ENCODE peak calls at places on chromosomes 1 and 21, in six cellular contexts. D is cardiac fibroblast, E is myocyte, T is iPS-NIHi11, O is NCI-H748 treated with DMSO at 0.1 percent for 48 hours, Y is A172. P is an unnamed sample.

GRCh38 chr1:176241385-176242015 is 34.4 kb upstream of the COP1 start:
- DNase-seq in O (no peak), T (no peak), E (peak; percentile 11), Y (peak; percentile 76), D (peak; percentile 94), P (peak; percentile 36)

GRCh38 chr1:93591833-93592635 is 89.6 kb downstream of the BCAR3 start:
- DNase-seq in O (peak; percentile 80), Y (no peak), T (peak; percentile 64), E (peak; percentile 45), D (no peak), P (no peak)

GRCh38 chr21:41581592-41582228 is 73.8 kb upstream of the TMPRSS2 start:
- DNase-seq in Y (no peak), O (no peak), E (no peak), D (no peak), T (no peak), P (no peak)

GRCh38 chr1:93080424-93080823 is 1.3 kb downstream of the MTF2 start:
- DNase-seq in T (peak; percentile 23), E (peak; percentile 53), D (peak; percentile 87), Y (peak; percentile 46), O (peak; percentile 39), P (peak; percentile 76)

GRCh38 chr1:205792481-205792881 is 17.2 kb upstream of the RAB29 start:
- DNase-seq in Y (no peak), T (no peak), E (peak; percentile 76), D (no peak), O (no peak), P (no peak)

GRCh38 chr1:111705841-111706240 is 33.4 kb downstream of the INKA2 start:
- DNase-seq in O (no peak), T (no peak), Y (no peak), E (no peak), D (no peak), P (peak; percentile 36)

GRCh38 chr21:38267136-38267535 is 10.3 kb downstream of the KCNJ15 start:
- DNase-seq in D (peak; percentile 59), Y (peak; percentile 33), O (no peak), T (no peak), E (no peak), P (no peak)

GRCh38 chr1:46528297-46528955 is 23.0 kb downstream of the KNCN start:
- DNase-seq in Y (no peak), T (no peak), E (no peak), O (no peak), D (peak; percentile 31), P (no peak)

GRCh38 chr1:161096514-161096913 is 1.6 kb upstream of the KLHDC9 start:
- DNase-seq in T (no peak), O (no peak), E (peak; percentile 49), Y (no peak), D (peak; percentile 87), P (no peak)

GRCh38 chr1:3366181-3367051 is 88.0 kb upstream of the ARHGEF16 start:
- DNase-seq in Y (no peak), O (no peak), T (no peak), D (peak; percentile 44), E (no peak), P (no peak)

GRCh38 chr1:192579319-192579738 is 3.8 kb downstream of the RGS1 start:
- DNase-seq in O (no peak), Y (no peak), T (no peak), D (peak; percentile 71), E (peak; percentile 63), P (peak; percentile 49)

GRCh38 chr1:217078010-217078704 is 354.9 kb upstream of the ESRRG start:
- DNase-seq in Y (no peak), T (peak; percentile 29), D (no peak), E (no peak), O (peak; percentile 36), P (no peak)

GRCh38 chr1:187763976-187764375 is 935.2 kb downstream of the PLA2G4A start:
- DNase-seq in Y (peak; percentile 7), E (no peak), T (no peak), D (no peak), O (no peak), P (peak; percentile 3)

GRCh38 chr21:44057960-44058651 is 46.0 kb downstream of the TRAPPC10 start:
- DNase-seq in Y (no peak), E (peak; percentile 47), O (no peak), T (no peak), D (no peak), P (no peak)

GRCh38 chr21:46304955-46305354 is 18.7 kb downstream of the C21orf58 start:
- DNase-seq in Y (no peak), O (no peak), T (no peak), D (no peak), E (no peak), P (no peak)

GRCh38 chr1:204617256-204618147 is 68.0 kb downstream of the LRRN2 start:
- DNase-seq in Y (no peak), O (no peak), T (no peak), D (no peak), E (no peak), P (no peak)

GRCh38 chr1:91769698-91770232 is 116.2 kb downstream of the TGFBR3 start:
- DNase-seq in D (no peak), Y (no peak), O (no peak), T (no peak), E (peak; percentile 66), P (peak; percentile 22)

GRCh38 chr1:31755197-31755611 is 8.9 kb downstream of the ADGRB2 start:
- DNase-seq in Y (no peak), T (no peak), O (no peak), E (no peak), D (no peak), P (peak; percentile 94)

GRCh38 chr1:42165511-42166210 is 1.1 kb upstream of the GUCA2A start:
- DNase-seq in D (peak; percentile 57), O (peak; percentile 100), T (peak; percentile 69), E (peak; percentile 78), Y (peak; percentile 73), P (peak; percentile 91)

GRCh38 chr21:32812035-32812434 is 40.5 kb upstream of the PAXBP1 start:
- DNase-seq in D (peak; percentile 43), O (no peak), Y (no peak), E (peak; percentile 37), T (no peak), P (no peak)

GRCh38 chr1:65792671-65793358 is at the start of gene PDE4B:
- DNase-seq in D (peak; percentile 34), E (peak; percentile 65), Y (no peak), O (no peak), T (peak; percentile 61), P (peak; percentile 56)

GRCh38 chr1:115933625-115934024 is 42.7 kb upstream of the SLC22A15 start:
- DNase-seq in D (no peak), O (no peak), E (no peak), Y (no peak), T (no peak), P (no peak)

GRCh38 chr1:103110701-103111100 is 2.4 kb upstream of the COL11A1 start:
- DNase-seq in Y (no peak), O (no peak), D (no peak), E (peak; percentile 42), T (no peak), P (no peak)

P was measured in M059J.